ENCODE peak calls at places on chromosomes 3 and 15, in four cellular contexts. Q is T-helper 2 cell, K is EH, P is MCF 10A. U is an unnamed sample.

GRCh38 chr15:40847225-40847961 is 3.5 kb downstream of the SPINT1 start:
- DNase-seq in Q (no peak), K (peak), P (peak), U (no peak)

GRCh38 chr3:58577269-58577821 is at the start of gene FAM107A:
- DNase-seq in Q (no peak), K (peak), P (no peak), U (no peak)

GRCh38 chr3:141795719-141796435 is 32.7 kb downstream of the GRK7 start:
- DNase-seq in Q (peak), K (peak), P (no peak), U (peak)

GRCh38 chr15:29854413-29854812 is 32.1 kb upstream of the TJP1 start:
- DNase-seq in Q (no peak), K (peak), P (peak), U (no peak)

GRCh38 chr3:18100126-18100525 is 325.0 kb downstream of the SATB1 start:
- DNase-seq in Q (no peak), K (peak), P (peak), U (no peak)

GRCh38 chr15:49987896-49988295 is 131.1 kb downstream of the ATP8B4 start:
- DNase-seq in Q (no peak), K (no peak), P (no peak), U (no peak)

GRCh38 chr3:99356681-99357080 is 281.7 kb upstream of the COL8A1 start:
- DNase-seq in Q (no peak), K (no peak), P (no peak), U (no peak)

GRCh38 chr15:100968043-100968966 is 49.1 kb downstream of the LRRK1 start:
- DNase-seq in Q (no peak), K (peak), P (peak), U (no peak)

GRCh38 chr3:23748398-23749110 is 57.2 kb upstream of the UBE2E1 start:
- DNase-seq in Q (no peak), K (peak), P (peak), U (no peak)

GRCh38 chr3:52136513-52136912 is 17.7 kb downstream of the POC1A start:
- DNase-seq in Q (no peak), K (peak), P (no peak), U (no peak)

GRCh38 chr3:137772231-137772617 is 8.1 kb downstream of the SOX14 start:
- DNase-seq in Q (no peak), K (no peak), P (no peak), U (no peak)

GRCh38 chr3:117665311-117665710 is 955.7 kb downstream of the TUSC7 start:
- DNase-seq in Q (no peak), K (no peak), P (peak), U (no peak)

U was measured in effector memory CD8-positive, alpha-beta T cell.